ENCODE peak calls at places on chromosomes 5 and 9, in four cellular contexts. One of them, this sample, is unnamed.

GRCh38 chr5:107887181-107887580 is 216.4 kb upstream of the EFNA5 start:
- DNase-seq in activated CD4-positive, alpha-beta T cell treated with anti-CD3 and anti-CD28 coated beads, Interleukin-2, amount 50 U/mL, for 4 hours: no peak
- DNase-seq in sciatic nerve: no peak
- DNase-seq in hepatocyte: no peak
- DNase-seq in this sample: no peak

GRCh38 chr9:124220551-124221451 is 36.9 kb upstream of the NEK6 start:
- DNase-seq in activated CD4-positive, alpha-beta T cell treated with anti-CD3 and anti-CD28 coated beads, Interleukin-2, amount 50 U/mL, for 4 hours: no peak
- DNase-seq in sciatic nerve: peak
- DNase-seq in hepatocyte: no peak
- DNase-seq in this sample: no peak

GRCh38 chr5:170576602-170577584 is 73.1 kb downstream of the KCNIP1 start:
- DNase-seq in activated CD4-positive, alpha-beta T cell treated with anti-CD3 and anti-CD28 coated beads, Interleukin-2, amount 50 U/mL, for 4 hours: no peak
- DNase-seq in sciatic nerve: no peak
- DNase-seq in hepatocyte: no peak
- DNase-seq in this sample: no peak

GRCh38 chr5:141941307-141941706 is 16.7 kb downstream of the PCDH12 start:
- DNase-seq in activated CD4-positive, alpha-beta T cell treated with anti-CD3 and anti-CD28 coated beads, Interleukin-2, amount 50 U/mL, for 4 hours: no peak
- DNase-seq in sciatic nerve: no peak
- DNase-seq in hepatocyte: no peak
- DNase-seq in this sample: no peak

GRCh38 chr5:157252741-157253465 is 13.0 kb upstream of the CYFIP2 start:
- DNase-seq in activated CD4-positive, alpha-beta T cell treated with anti-CD3 and anti-CD28 coated beads, Interleukin-2, amount 50 U/mL, for 4 hours: peak
- DNase-seq in sciatic nerve: no peak
- DNase-seq in hepatocyte: no peak
- DNase-seq in this sample: no peak

GRCh38 chr5:65482727-65483473 is 1.2 kb upstream of the ADAMTS6 start:
- DNase-seq in activated CD4-positive, alpha-beta T cell treated with anti-CD3 and anti-CD28 coated beads, Interleukin-2, amount 50 U/mL, for 4 hours: no peak
- DNase-seq in sciatic nerve: no peak
- DNase-seq in hepatocyte: peak
- DNase-seq in this sample: no peak

GRCh38 chr9:5586391-5586802 is 42.5 kb upstream of the RIC1 start:
- DNase-seq in activated CD4-positive, alpha-beta T cell treated with anti-CD3 and anti-CD28 coated beads, Interleukin-2, amount 50 U/mL, for 4 hours: no peak
- DNase-seq in sciatic nerve: no peak
- DNase-seq in hepatocyte: no peak
- DNase-seq in this sample: no peak

GRCh38 chr5:161058751-161059150 is 206.7 kb upstream of the ATP10B start:
- DNase-seq in activated CD4-positive, alpha-beta T cell treated with anti-CD3 and anti-CD28 coated beads, Interleukin-2, amount 50 U/mL, for 4 hours: no peak
- DNase-seq in sciatic nerve: no peak
- DNase-seq in hepatocyte: no peak
- DNase-seq in this sample: no peak

GRCh38 chr9:88746029-88746743 is 211.2 kb downstream of the NXNL2 start:
- DNase-seq in activated CD4-positive, alpha-beta T cell treated with anti-CD3 and anti-CD28 coated beads, Interleukin-2, amount 50 U/mL, for 4 hours: no peak
- DNase-seq in sciatic nerve: no peak
- DNase-seq in hepatocyte: peak
- DNase-seq in this sample: no peak

GRCh38 chr9:6147847-6148246 is 67.8 kb upstream of the IL33 start:
- DNase-seq in activated CD4-positive, alpha-beta T cell treated with anti-CD3 and anti-CD28 coated beads, Interleukin-2, amount 50 U/mL, for 4 hours: no peak
- DNase-seq in sciatic nerve: no peak
- DNase-seq in hepatocyte: no peak
- DNase-seq in this sample: no peak

GRCh38 chr5:59810041-59810440 is 83.5 kb downstream of the PDE4D start:
- DNase-seq in activated CD4-positive, alpha-beta T cell treated with anti-CD3 and anti-CD28 coated beads, Interleukin-2, amount 50 U/mL, for 4 hours: peak
- DNase-seq in sciatic nerve: peak
- DNase-seq in hepatocyte: peak
- DNase-seq in this sample: peak

GRCh38 chr5:58818515-58818914 is 235.6 kb downstream of the RAB3C start:
- DNase-seq in activated CD4-positive, alpha-beta T cell treated with anti-CD3 and anti-CD28 coated beads, Interleukin-2, amount 50 U/mL, for 4 hours: no peak
- DNase-seq in sciatic nerve: no peak
- DNase-seq in hepatocyte: no peak
- DNase-seq in this sample: no peak

GRCh38 chr9:121781701-121782464 is 130.4 kb downstream of the DAB2IP start:
- DNase-seq in activated CD4-positive, alpha-beta T cell treated with anti-CD3 and anti-CD28 coated beads, Interleukin-2, amount 50 U/mL, for 4 hours: no peak
- DNase-seq in sciatic nerve: no peak
- DNase-seq in hepatocyte: peak
- DNase-seq in this sample: no peak

GRCh38 chr5:68924490-68925145 is 169.2 kb upstream of the SLC30A5 start:
- DNase-seq in activated CD4-positive, alpha-beta T cell treated with anti-CD3 and anti-CD28 coated beads, Interleukin-2, amount 50 U/mL, for 4 hours: no peak
- DNase-seq in sciatic nerve: peak
- DNase-seq in hepatocyte: no peak
- DNase-seq in this sample: no peak

GRCh38 chr5:1032011-1032410 is 23.4 kb downstream of the NKD2 start:
- DNase-seq in activated CD4-positive, alpha-beta T cell treated with anti-CD3 and anti-CD28 coated beads, Interleukin-2, amount 50 U/mL, for 4 hours: no peak
- DNase-seq in sciatic nerve: no peak
- DNase-seq in hepatocyte: no peak
- DNase-seq in this sample: no peak

GRCh38 chr9:121609845-121610637 is 41.4 kb upstream of the DAB2IP start:
- DNase-seq in activated CD4-positive, alpha-beta T cell treated with anti-CD3 and anti-CD28 coated beads, Interleukin-2, amount 50 U/mL, for 4 hours: no peak
- DNase-seq in sciatic nerve: no peak
- DNase-seq in hepatocyte: peak
- DNase-seq in this sample: no peak

GRCh38 chr9:114202849-114203248 is 47.5 kb downstream of the COL27A1 start:
- DNase-seq in activated CD4-positive, alpha-beta T cell treated with anti-CD3 and anti-CD28 coated beads, Interleukin-2, amount 50 U/mL, for 4 hours: no peak
- DNase-seq in sciatic nerve: no peak
- DNase-seq in hepatocyte: no peak
- DNase-seq in this sample: no peak

GRCh38 chr5:77213601-77214000 is 3.1 kb downstream of the PDE8B start:
- DNase-seq in activated CD4-positive, alpha-beta T cell treated with anti-CD3 and anti-CD28 coated beads, Interleukin-2, amount 50 U/mL, for 4 hours: no peak
- DNase-seq in sciatic nerve: no peak
- DNase-seq in hepatocyte: no peak
- DNase-seq in this sample: no peak

GRCh38 chr5:124575731-124576130 is 170.7 kb downstream of the ZNF608 start:
- DNase-seq in activated CD4-positive, alpha-beta T cell treated with anti-CD3 and anti-CD28 coated beads, Interleukin-2, amount 50 U/mL, for 4 hours: no peak
- DNase-seq in sciatic nerve: no peak
- DNase-seq in hepatocyte: no peak
- DNase-seq in this sample: no peak

GRCh38 chr9:106700676-106701075 is 162.3 kb upstream of the ZNF462 start:
- DNase-seq in activated CD4-positive, alpha-beta T cell treated with anti-CD3 and anti-CD28 coated beads, Interleukin-2, amount 50 U/mL, for 4 hours: no peak
- DNase-seq in sciatic nerve: no peak
- DNase-seq in hepatocyte: no peak
- DNase-seq in this sample: no peak

GRCh38 chr9:121302341-121302740 is 34.4 kb downstream of the GSN start:
- DNase-seq in activated CD4-positive, alpha-beta T cell treated with anti-CD3 and anti-CD28 coated beads, Interleukin-2, amount 50 U/mL, for 4 hours: no peak
- DNase-seq in sciatic nerve: peak
- DNase-seq in hepatocyte: no peak
- DNase-seq in this sample: no peak